ENCODE peak calls at places on chromosomes 6 and 20, in nine cellular contexts. Y, E, N, C, K, W, Z, S and V are unnamed samples.

GRCh38 chr20:4661191-4661590 is 60.5 kb upstream of the PRND start:
- DNase-seq in C (no peak), W (no peak), N (no peak), Z (no peak), S (no peak), E (no peak), Y (no peak), K (no peak), V (no peak)

GRCh38 chr6:37110455-37111155 is 59.3 kb upstream of the PIM1 start:
- DNase-seq in K (no peak), W (peak; percentile 29), C (no peak), Z (no peak), E (no peak), S (no peak), Y (no peak), N (no peak), V (no peak)

GRCh38 chr6:136685540-136686108 is 106.7 kb downstream of the MAP3K5 start:
- DNase-seq in Y (no peak), K (no peak), Z (no peak), W (no peak), N (peak; percentile 26), C (peak; percentile 4), E (no peak), S (no peak), V (peak; percentile 20)

GRCh38 chr6:19472168-19472567 is 365.0 kb upstream of the ID4 start:
- DNase-seq in S (no peak), K (no peak), Y (no peak), E (peak; percentile 46), Z (peak; percentile 90), N (peak; percentile 22), C (peak; percentile 89), W (peak; percentile 22), V (peak; percentile 92)

GRCh38 chr20:35947489-35947888 is 6.8 kb downstream of the SCAND1 start:
- DNase-seq in W (peak; percentile 13), C (peak; percentile 20), K (peak; percentile 41), N (peak; percentile 42), Z (peak; percentile 10), E (peak; percentile 44), S (no peak), Y (no peak), V (peak; percentile 27)

GRCh38 chr6:105192707-105193465 is 13.1 kb upstream of the POPDC3 start:
- DNase-seq in W (no peak), K (peak; percentile 51), S (no peak), Y (no peak), C (peak; percentile 72), Z (peak; percentile 71), E (no peak), N (no peak), V (no peak)

GRCh38 chr20:32888636-32889035 is 29.9 kb downstream of the EFCAB8 start:
- DNase-seq in Y (no peak), N (no peak), K (no peak), C (no peak), Z (no peak), W (no peak), S (no peak), E (no peak), V (no peak)

GRCh38 chr20:962223-962622 is 39.9 kb downstream of the RSPO4 start:
- DNase-seq in W (no peak), Y (no peak), E (no peak), S (no peak), C (no peak), K (no peak), N (no peak), Z (no peak), V (no peak)

GRCh38 chr20:38252292-38253288 is 7.9 kb downstream of the KIAA1755 start:
- DNase-seq in S (peak; percentile 34), Y (no peak), W (peak; percentile 45), E (no peak), N (no peak), C (no peak), Z (no peak), K (no peak), V (peak; percentile 13)

GRCh38 chr20:51183443-51183842 is 160.5 kb upstream of the KCNG1 start:
- DNase-seq in Z (no peak), C (peak; percentile 28), N (no peak), W (no peak), Y (no peak), E (peak; percentile 69), S (no peak), K (no peak), V (peak; percentile 57)

GRCh38 chr6:29733057-29733456 is 9.8 kb downstream of the HLA-F start:
- DNase-seq in Y (no peak), C (no peak), K (no peak), E (no peak), N (no peak), S (no peak), W (no peak), Z (no peak), V (no peak)

GRCh38 chr20:13654463-13655023 is 15.8 kb upstream of the TASP1 start:
- DNase-seq in C (no peak), E (no peak), S (no peak), N (no peak), W (no peak), Y (no peak), Z (no peak), K (no peak), V (no peak)

GRCh38 chr6:39189915-39190544 is 39.2 kb downstream of the KCNK5 start:
- DNase-seq in K (peak; percentile 37), E (peak; percentile 27), C (peak; percentile 36), W (peak; percentile 74), N (no peak), Y (no peak), Z (no peak), S (peak; percentile 35), V (no peak)

GRCh38 chr6:142167071-142167470 is 20.0 kb downstream of the VTA1 start:
- DNase-seq in Y (no peak), W (no peak), S (no peak), C (no peak), Z (no peak), N (no peak), E (no peak), K (no peak), V (no peak)

GRCh38 chr6:26388014-26388413 is 5.1 kb downstream of the BTN2A2 start:
- DNase-seq in Y (no peak), N (no peak), C (peak; percentile 50), E (no peak), S (no peak), Z (no peak), K (no peak), W (peak; percentile 16), V (peak; percentile 22)

GRCh38 chr20:61940976-61941720 is 124.5 kb downstream of the TAF4 start:
- DNase-seq in C (no peak), Y (no peak), N (no peak), E (no peak), K (no peak), Z (no peak), S (no peak), W (no peak), V (no peak)

GRCh38 chr20:8918145-8918544 is 150.7 kb upstream of the PLCB4 start:
- DNase-seq in W (no peak), S (no peak), K (no peak), N (no peak), C (no peak), Y (no peak), E (no peak), Z (no peak), V (no peak)

GRCh38 chr6:30282522-30282921 is 44.2 kb upstream of the TRIM39 start:
- DNase-seq in E (no peak), W (no peak), S (no peak), Z (no peak), C (no peak), K (no peak), N (no peak), Y (no peak), V (no peak)

GRCh38 chr6:160882741-160883340 is 108.7 kb upstream of the MAP3K4 start:
- DNase-seq in E (no peak), S (no peak), Z (no peak), K (peak; percentile 12), C (no peak), N (no peak), Y (no peak), W (no peak), V (no peak)

GRCh38 chr6:160141001-160141726 is 19.5 kb downstream of the SLC22A1 start:
- DNase-seq in Y (no peak), K (no peak), N (no peak), S (no peak), W (peak; percentile 61), Z (peak; percentile 54), C (peak; percentile 64), E (no peak), V (no peak)

GRCh38 chr20:9617062-9617461 is 102.7 kb downstream of the LAMP5 start:
- DNase-seq in N (peak; percentile 32), S (peak; percentile 59), E (peak; percentile 37), W (peak; percentile 85), C (peak; percentile 58), Z (peak; percentile 50), Y (peak; percentile 4), K (peak; percentile 83), V (peak; percentile 31)

GRCh38 chr6:4712291-4712690 is 63.9 kb upstream of the CDYL start:
- DNase-seq in C (no peak), E (no peak), Y (no peak), S (no peak), W (no peak), Z (no peak), N (no peak), K (no peak), V (no peak)

GRCh38 chr6:36627141-36627540 is 33.0 kb downstream of the SRSF3 start:
- DNase-seq in E (no peak), W (no peak), Z (no peak), Y (no peak), N (no peak), S (no peak), C (no peak), K (no peak), V (no peak)

GRCh38 chr6:37549186-37549957 is 49.7 kb upstream of the CCDC167 start:
- DNase-seq in C (no peak), N (no peak), K (no peak), E (no peak), S (no peak), Y (no peak), W (no peak), Z (no peak), V (no peak)

GRCh38 chr6:3578981-3579380 is 122.1 kb upstream of the SLC22A23 start:
- DNase-seq in K (no peak), W (no peak), Y (no peak), C (no peak), E (no peak), S (no peak), N (no peak), Z (no peak), V (no peak)

GRCh38 chr6:66289889-66290288 is 582.9 kb upstream of the EYS start:
- DNase-seq in K (no peak), C (no peak), E (no peak), Z (no peak), N (no peak), Y (no peak), S (no peak), W (no peak), V (no peak)

GRCh38 chr20:1887756-1888155 is 7.5 kb upstream of the SIRPA start:
- DNase-seq in C (no peak), S (no peak), N (no peak), Z (no peak), E (no peak), K (no peak), W (no peak), Y (no peak), V (no peak)

GRCh38 chr20:54573838-54574237 is 98.4 kb downstream of the DOK5 start:
- DNase-seq in S (no peak), W (no peak), C (no peak), K (no peak), E (no peak), N (no peak), Y (no peak), Z (no peak), V (no peak)

GRCh38 chr20:36017034-36017951 is 48.9 kb downstream of the CNBD2 start:
- DNase-seq in Z (peak; percentile 59), W (peak; percentile 28), N (no peak), Y (no peak), E (peak; percentile 60), S (no peak), K (no peak), C (peak; percentile 89), V (peak; percentile 58)

GRCh38 chr6:82348130-82348529 is 15.5 kb upstream of the TPBG start:
- DNase-seq in S (no peak), N (no peak), W (no peak), Z (no peak), E (no peak), K (peak; percentile 18), Y (no peak), C (no peak), V (no peak)

GRCh38 chr20:22928679-22929078 is 106.4 kb upstream of the SSTR4 start:
- DNase-seq in W (no peak), C (no peak), Y (no peak), K (no peak), N (no peak), E (no peak), S (no peak), Z (no peak), V (no peak)